ENCODE peak calls at places on chromosomes 7 and 10, in five cellular contexts. O is NCI-H1092; N is stimulated activated CD4-positive, alpha-beta T cell treated with anti-CD3 and anti-CD28 coated beads, Interleukin-15, amount 100 ng/mL, for 24 hours; L is Calu3; U is HTR-8/SVneo. I is an unnamed sample.

GRCh38 chr10:131726460-131726861 is 174.3 kb upstream of the PPP2R2D start:
- DNase-seq in U (no peak), L (no peak), N (peak), O (peak), I (peak)

GRCh38 chr7:51222916-51223315 is 93.7 kb downstream of the COBL start:
- DNase-seq in L (no peak), N (no peak), U (no peak), O (no peak), I (peak)

GRCh38 chr7:137772748-137773147 is 74.0 kb downstream of the DGKI start:
- DNase-seq in O (no peak), L (no peak), N (no peak), U (no peak), I (no peak)

GRCh38 chr7:110521357-110521756 is 569.6 kb upstream of the LRRN3 start:
- DNase-seq in O (no peak), N (no peak), L (no peak), U (no peak), I (no peak)

GRCh38 chr10:1668347-1668746 is 69.0 kb downstream of the ADARB2 start:
- DNase-seq in N (no peak), U (no peak), L (no peak), O (no peak), I (no peak)

GRCh38 chr10:72276013-72276387 is 2.3 kb downstream of the DDIT4 start:
- DNase-seq in U (no peak), L (peak), N (peak), O (no peak), I (peak)

GRCh38 chr7:18583305-18583704 is 87.8 kb downstream of the HDAC9 start:
- DNase-seq in U (no peak), O (no peak), L (no peak), N (no peak), I (no peak)

GRCh38 chr10:117654105-117654504 is 111.6 kb downstream of the EMX2 start:
- DNase-seq in L (no peak), N (no peak), U (no peak), O (no peak), I (no peak)

GRCh38 chr7:91941450-91941849 is 788 bp downstream of the AKAP9 start:
- DNase-seq in O (peak), U (no peak), N (peak), L (no peak), I (no peak)

GRCh38 chr7:107779647-107780099 is 23.4 kb downstream of the SLC26A3 start:
- DNase-seq in O (no peak), N (no peak), L (no peak), U (no peak), I (no peak)

GRCh38 chr7:8391353-8392062 is 41.9 kb upstream of the NXPH1 start:
- DNase-seq in O (no peak), L (no peak), N (no peak), U (no peak), I (no peak)

GRCh38 chr10:61752111-61753011 is 89.6 kb downstream of the CABCOCO1 start:
- DNase-seq in N (no peak), U (peak), O (no peak), L (peak), I (peak)

GRCh38 chr7:132004528-132004927 is 448.1 kb upstream of the PODXL start:
- DNase-seq in L (no peak), N (no peak), O (no peak), U (no peak), I (no peak)

GRCh38 chr7:40598915-40599314 is 464.1 kb downstream of the SUGCT start:
- DNase-seq in L (no peak), U (no peak), O (no peak), N (peak), I (no peak)

GRCh38 chr10:22363305-22363704 is 18.0 kb downstream of the SPAG6 start:
- DNase-seq in L (no peak), O (no peak), U (no peak), N (peak), I (no peak)